ENCODE peak calls at places on chromosome 12, in six cellular contexts. One of them, this sample, is unnamed.

GRCh38 chr12:47068539-47068938 is 10.9 kb upstream of the PCED1B start:
- DNase-seq in GM23338: peak
- DNase-seq in stomach: no peak
- DNase-seq in transverse colon: no peak
- DNase-seq in breast epithelium: no peak
- DNase-seq in upper lobe of left lung: no peak
- DNase-seq in this sample: no peak

GRCh38 chr12:2256915-2257314 is 204.1 kb downstream of the CACNA1C start:
- DNase-seq in breast epithelium: no peak
- DNase-seq in stomach: no peak
- DNase-seq in upper lobe of left lung: no peak
- DNase-seq in GM23338: no peak
- DNase-seq in transverse colon: no peak
- DNase-seq in this sample: no peak

GRCh38 chr12:22538336-22538735 is 6.0 kb downstream of the C2CD5 start:
- DNase-seq in transverse colon: no peak
- DNase-seq in stomach: no peak
- DNase-seq in GM23338: no peak
- DNase-seq in upper lobe of left lung: no peak
- DNase-seq in breast epithelium: no peak
- DNase-seq in this sample: no peak

GRCh38 chr12:2891240-2892053 is 756 bp downstream of the TULP3 start:
- DNase-seq in upper lobe of left lung: no peak
- DNase-seq in GM23338: peak
- DNase-seq in stomach: peak
- DNase-seq in transverse colon: peak
- DNase-seq in breast epithelium: peak
- DNase-seq in this sample: no peak

GRCh38 chr12:125090437-125090836 is 25.2 kb downstream of the AACS start:
- DNase-seq in transverse colon: no peak
- DNase-seq in stomach: no peak
- DNase-seq in GM23338: no peak
- DNase-seq in breast epithelium: no peak
- DNase-seq in upper lobe of left lung: no peak
- DNase-seq in this sample: no peak

GRCh38 chr12:645563-646071 is 17.6 kb downstream of the NINJ2 start:
- DNase-seq in stomach: peak
- DNase-seq in GM23338: no peak
- DNase-seq in transverse colon: no peak
- DNase-seq in breast epithelium: no peak
- DNase-seq in upper lobe of left lung: no peak
- DNase-seq in this sample: no peak

GRCh38 chr12:132171293-132171967 is 27.2 kb downstream of the NOC4L start:
- DNase-seq in stomach: no peak
- DNase-seq in breast epithelium: no peak
- DNase-seq in GM23338: no peak
- DNase-seq in transverse colon: no peak
- DNase-seq in upper lobe of left lung: peak
- DNase-seq in this sample: no peak

GRCh38 chr12:116969615-116970575 is 59.1 kb downstream of the FBXW8 start:
- DNase-seq in stomach: no peak
- DNase-seq in GM23338: peak
- DNase-seq in breast epithelium: no peak
- DNase-seq in transverse colon: no peak
- DNase-seq in upper lobe of left lung: no peak
- DNase-seq in this sample: no peak

GRCh38 chr12:59372971-59373370 is 222.9 kb upstream of the SLC16A7 start:
- DNase-seq in stomach: no peak
- DNase-seq in GM23338: peak
- DNase-seq in breast epithelium: no peak
- DNase-seq in upper lobe of left lung: no peak
- DNase-seq in transverse colon: no peak
- DNase-seq in this sample: no peak

GRCh38 chr12:119601877-119602536 is 8.4 kb downstream of the TMEM233 start:
- DNase-seq in transverse colon: no peak
- DNase-seq in stomach: no peak
- DNase-seq in GM23338: no peak
- DNase-seq in breast epithelium: no peak
- DNase-seq in upper lobe of left lung: no peak
- DNase-seq in this sample: no peak

GRCh38 chr12:62603061-62603810 is 136.6 kb downstream of the MON2 start:
- DNase-seq in GM23338: peak
- DNase-seq in stomach: peak
- DNase-seq in upper lobe of left lung: peak
- DNase-seq in breast epithelium: peak
- DNase-seq in transverse colon: peak
- DNase-seq in this sample: no peak

GRCh38 chr12:1911598-1912575 is 6.6 kb downstream of the CACNA2D4 start:
- DNase-seq in breast epithelium: no peak
- DNase-seq in GM23338: no peak
- DNase-seq in upper lobe of left lung: peak
- DNase-seq in transverse colon: no peak
- DNase-seq in stomach: peak
- DNase-seq in this sample: no peak

GRCh38 chr12:115810166-115810565 is 467.3 kb downstream of the MED13L start:
- DNase-seq in stomach: no peak
- DNase-seq in transverse colon: peak
- DNase-seq in upper lobe of left lung: no peak
- DNase-seq in GM23338: no peak
- DNase-seq in breast epithelium: no peak
- DNase-seq in this sample: no peak

GRCh38 chr12:23949212-23950010 is at the start of gene SOX5:
- DNase-seq in upper lobe of left lung: peak
- DNase-seq in stomach: peak
- DNase-seq in transverse colon: no peak
- DNase-seq in GM23338: peak
- DNase-seq in breast epithelium: no peak
- DNase-seq in this sample: no peak

GRCh38 chr12:47817272-47818006 is 2.3 kb downstream of the HDAC7 start:
- DNase-seq in stomach: no peak
- DNase-seq in GM23338: peak
- DNase-seq in transverse colon: no peak
- DNase-seq in upper lobe of left lung: peak
- DNase-seq in breast epithelium: no peak
- DNase-seq in this sample: no peak

GRCh38 chr12:99611117-99611516 is 36.4 kb upstream of the GARIN6 start:
- DNase-seq in GM23338: peak
- DNase-seq in stomach: no peak
- DNase-seq in upper lobe of left lung: no peak
- DNase-seq in breast epithelium: no peak
- DNase-seq in transverse colon: no peak
- DNase-seq in this sample: no peak

GRCh38 chr12:11648514-11649412 is 711 bp upstream of the ETV6 start:
- DNase-seq in GM23338: peak
- DNase-seq in breast epithelium: peak
- DNase-seq in transverse colon: peak
- DNase-seq in stomach: peak
- DNase-seq in upper lobe of left lung: peak
- DNase-seq in this sample: no peak

GRCh38 chr12:12465522-12465921 is 97.1 kb downstream of the DUSP16 start:
- DNase-seq in breast epithelium: no peak
- DNase-seq in upper lobe of left lung: peak
- DNase-seq in GM23338: no peak
- DNase-seq in stomach: no peak
- DNase-seq in transverse colon: no peak
- DNase-seq in this sample: no peak

GRCh38 chr12:49190317-49190716 is 1.4 kb upstream of the TUBA1A start:
- DNase-seq in stomach: no peak
- DNase-seq in upper lobe of left lung: no peak
- DNase-seq in GM23338: peak
- DNase-seq in transverse colon: no peak
- DNase-seq in breast epithelium: no peak
- DNase-seq in this sample: no peak

GRCh38 chr12:114938487-114939210 is 254.7 kb upstream of the TBX3 start:
- DNase-seq in upper lobe of left lung: no peak
- DNase-seq in stomach: no peak
- DNase-seq in GM23338: no peak
- DNase-seq in breast epithelium: no peak
- DNase-seq in transverse colon: no peak
- DNase-seq in this sample: no peak

GRCh38 chr12:130362060-130362459 is 24.4 kb downstream of the PIWIL1 start:
- DNase-seq in GM23338: no peak
- DNase-seq in transverse colon: no peak
- DNase-seq in upper lobe of left lung: no peak
- DNase-seq in breast epithelium: no peak
- DNase-seq in stomach: no peak
- DNase-seq in this sample: no peak

GRCh38 chr12:4909397-4909733 is 340 bp upstream of the KCNA1 start:
- DNase-seq in upper lobe of left lung: peak
- DNase-seq in breast epithelium: no peak
- DNase-seq in transverse colon: no peak
- DNase-seq in GM23338: peak
- DNase-seq in stomach: no peak
- DNase-seq in this sample: no peak

GRCh38 chr12:49017764-49018281 is 753 bp downstream of the PRKAG1 start:
- DNase-seq in upper lobe of left lung: no peak
- DNase-seq in GM23338: no peak
- DNase-seq in transverse colon: no peak
- DNase-seq in stomach: no peak
- DNase-seq in breast epithelium: no peak
- DNase-seq in this sample: no peak

GRCh38 chr12:109093022-109093918 is at the start of gene ALKBH2:
- DNase-seq in upper lobe of left lung: peak
- DNase-seq in stomach: peak
- DNase-seq in GM23338: peak
- DNase-seq in transverse colon: peak
- DNase-seq in breast epithelium: peak
- DNase-seq in this sample: peak

DNA sequence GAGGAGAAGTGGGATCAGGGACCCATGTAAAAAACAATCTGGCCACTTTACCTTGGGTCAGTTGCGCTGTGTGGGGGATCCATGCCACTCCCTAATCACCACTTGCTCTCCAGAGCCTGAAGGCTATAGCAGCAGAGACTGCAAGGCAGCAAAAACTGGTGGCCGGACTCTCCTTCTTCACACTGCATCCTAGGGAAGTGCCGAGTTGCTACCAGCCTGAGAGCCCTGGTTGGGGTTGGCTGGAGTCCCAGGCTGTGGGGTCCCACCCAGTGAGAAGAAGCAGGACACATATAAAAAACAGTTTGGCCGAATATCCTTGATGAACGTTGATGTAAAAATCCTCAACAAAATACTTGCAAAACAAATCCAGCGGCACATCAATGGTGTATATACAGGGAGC is 341.2 kb downstream of the AEBP2 start:
- DNase-seq in upper lobe of left lung: no peak
- DNase-seq in transverse colon: no peak
- DNase-seq in GM23338: no peak
- DNase-seq in stomach: no peak
- DNase-seq in breast epithelium: no peak
- DNase-seq in this sample: no peak
- H3K27ac ChIP-seq in upper lobe of left lung: no peak
- H3K27ac ChIP-seq in transverse colon: no peak
- H3K27ac ChIP-seq in GM23338: no peak
- H3K27ac ChIP-seq in stomach: no peak
- H3K27ac ChIP-seq in breast epithelium: no peak
- H3K27ac ChIP-seq in this sample: no peak

DNA sequence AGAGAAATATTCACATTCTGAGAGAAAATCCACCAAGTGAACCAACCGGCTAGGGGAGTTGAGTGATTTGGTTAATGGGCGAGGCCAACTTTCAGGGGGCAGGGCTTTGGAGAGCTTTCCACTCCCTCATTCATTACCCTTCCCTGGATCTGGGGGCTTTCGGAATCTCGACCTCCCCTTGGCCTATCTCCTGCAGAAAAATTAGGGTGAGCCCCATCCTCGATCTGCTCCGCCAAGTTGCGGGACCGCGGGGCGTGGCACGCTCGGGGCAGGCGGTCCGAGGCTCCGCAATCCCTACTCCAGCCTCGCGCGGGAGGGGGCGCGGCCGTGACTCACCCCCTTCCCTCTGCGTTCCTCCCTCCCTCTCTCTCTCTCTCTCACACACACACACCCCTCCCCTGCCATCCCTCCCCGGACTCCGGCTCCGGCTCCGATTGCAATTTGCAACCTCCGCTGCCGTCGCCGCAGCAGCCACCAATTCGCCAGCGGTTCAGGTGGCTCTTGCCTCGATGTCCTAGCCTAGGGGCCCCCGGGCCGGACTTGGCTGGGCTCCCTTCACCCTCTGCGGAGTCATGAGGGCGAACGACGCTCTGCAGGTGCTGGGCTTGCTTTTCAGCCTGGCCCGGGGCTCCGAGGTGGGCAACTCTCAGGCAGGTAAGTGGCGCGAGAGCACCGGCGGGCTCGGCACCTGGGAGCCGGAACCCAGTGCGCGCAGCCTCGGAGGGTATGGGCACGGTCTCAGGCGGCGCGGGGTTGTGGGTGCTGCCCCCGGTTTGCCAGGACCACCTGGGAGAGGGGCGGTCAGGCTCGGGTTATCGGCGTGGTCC is at the start of gene ERBB3:
- DNase-seq in breast epithelium: peak
- DNase-seq in GM23338: peak
- DNase-seq in transverse colon: peak
- DNase-seq in upper lobe of left lung: peak
- DNase-seq in stomach: peak
- DNase-seq in this sample: no peak
- TF ChIP-seq POLR2AphosphoS5 in breast epithelium: no peak
- TF ChIP-seq POLR2AphosphoS5 in GM23338: no peak
- TF ChIP-seq POLR2AphosphoS5 in transverse colon: peak
- TF ChIP-seq POLR2AphosphoS5 in upper lobe of left lung: peak
- TF ChIP-seq POLR2AphosphoS5 in stomach: no peak
- TF ChIP-seq POLR2AphosphoS5 in this sample: no peak

GRCh38 chr12:105231396-105231795 is 4.6 kb downstream of the APPL2 start:
- DNase-seq in GM23338: no peak
- DNase-seq in upper lobe of left lung: no peak
- DNase-seq in transverse colon: peak
- DNase-seq in stomach: no peak
- DNase-seq in breast epithelium: no peak
- DNase-seq in this sample: no peak
- H3K27ac ChIP-seq in GM23338: no peak
- H3K27ac ChIP-seq in upper lobe of left lung: no peak
- H3K27ac ChIP-seq in transverse colon: no peak
- H3K27ac ChIP-seq in stomach: no peak
- H3K27ac ChIP-seq in breast epithelium: peak
- H3K27ac ChIP-seq in this sample: peak

DNA sequence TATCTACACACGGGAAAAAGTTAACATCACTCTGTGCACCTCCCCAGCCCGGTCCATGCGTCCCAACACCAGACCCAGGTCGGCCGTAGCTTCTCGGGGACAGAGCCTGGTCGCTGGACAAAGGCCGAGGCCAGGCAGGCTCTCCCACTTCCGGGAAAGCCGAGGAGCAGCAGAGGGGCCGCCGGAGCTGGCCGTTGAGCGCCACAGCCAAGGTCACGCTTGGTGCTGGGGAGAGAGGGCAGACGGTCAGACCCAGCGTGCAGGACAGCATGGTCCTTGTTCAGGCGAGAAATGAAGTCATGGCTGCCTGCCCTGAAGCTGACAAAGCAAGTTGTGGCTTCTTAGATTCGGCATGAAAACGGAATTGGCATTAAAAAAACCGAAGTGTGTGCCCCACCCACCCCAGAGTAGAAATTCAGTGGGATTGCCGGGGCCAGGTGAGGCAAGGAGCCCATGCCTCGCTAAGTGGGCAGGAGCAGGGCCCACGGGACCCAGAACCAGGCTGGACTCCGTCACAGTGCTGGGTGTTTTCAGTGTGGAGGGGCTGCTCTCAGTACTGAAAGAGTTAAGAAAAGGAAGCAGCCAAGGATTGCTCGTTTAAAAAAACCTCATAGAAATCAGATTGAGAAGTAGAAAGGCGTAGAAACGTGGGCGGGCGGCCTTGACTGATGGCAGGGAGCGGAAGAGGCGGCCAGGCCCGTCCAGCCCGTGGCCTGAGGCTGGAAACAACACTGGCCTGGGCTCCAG is 4.3 kb downstream of the ARL6IP4 start:
- DNase-seq in transverse colon: no peak
- DNase-seq in breast epithelium: no peak
- DNase-seq in GM23338: no peak
- DNase-seq in stomach: no peak
- DNase-seq in upper lobe of left lung: peak
- DNase-seq in this sample: no peak
- TF ChIP-seq POLR2AphosphoS5 in transverse colon: no peak
- TF ChIP-seq POLR2AphosphoS5 in breast epithelium: no peak
- TF ChIP-seq POLR2AphosphoS5 in GM23338: no peak
- TF ChIP-seq POLR2AphosphoS5 in stomach: no peak
- TF ChIP-seq POLR2AphosphoS5 in upper lobe of left lung: no peak
- TF ChIP-seq POLR2AphosphoS5 in this sample: no peak